ENCODE peak calls at places on chromosomes 13 and 19, in ten cellular contexts. T, C, U, R, S, Y, F, N, E and M are unnamed samples.

GRCh38 chr19:1206733-1207301 is 1.2 kb downstream of the STK11 start:
- DNase-seq in T (no peak), C (no peak), U (no peak), R (no peak), S (no peak), Y (peak; percentile 63), F (peak; percentile 67), N (peak; percentile 47), E (no peak), M (no peak)

GRCh38 chr19:8724276-8724675 is 2.8 kb downstream of the OR2Z1 start:
- DNase-seq in T (no peak), C (no peak), U (no peak), R (no peak), S (no peak), Y (no peak), F (no peak), N (no peak), E (no peak), M (no peak)

GRCh38 chr19:16026131-16026530 is 50.2 kb upstream of the TPM4 start:
- DNase-seq in T (no peak), C (no peak), U (no peak), R (no peak), S (no peak), Y (no peak), F (no peak), N (no peak), E (no peak), M (no peak)

GRCh38 chr19:3227054-3227626 is 2.7 kb downstream of the CELF5 start:
- DNase-seq in T (no peak), C (no peak), U (no peak), R (no peak), S (no peak), Y (no peak), F (no peak), N (no peak), E (no peak), M (no peak)

GRCh38 chr19:3220576-3220975 is 3.9 kb upstream of the CELF5 start:
- DNase-seq in T (no peak), C (no peak), U (no peak), R (no peak), S (no peak), Y (no peak), F (no peak), N (no peak), E (no peak), M (no peak)

GRCh38 chr19:860481-861098 is 1.1 kb downstream of the CFD start:
- DNase-seq in T (no peak), C (no peak), U (no peak), R (peak; percentile 42), S (peak; percentile 95), Y (no peak), F (peak; percentile 51), N (peak; percentile 49), E (peak; percentile 75), M (peak; percentile 62)

GRCh38 chr13:33379597-33379996 is 94.0 kb upstream of the STARD13 start:
- DNase-seq in T (no peak), C (no peak), U (no peak), R (no peak), S (no peak), Y (no peak), F (no peak), N (peak; percentile 53), E (no peak), M (no peak)

GRCh38 chr13:46799139-46799538 is 2.2 kb upstream of the ESD start:
- DNase-seq in T (no peak), C (no peak), U (no peak), R (no peak), S (no peak), Y (no peak), F (no peak), N (no peak), E (no peak), M (no peak)

GRCh38 chr19:55136399-55137102 is 12.5 kb downstream of the TNNT1 start:
- DNase-seq in T (no peak), C (no peak), U (no peak), R (no peak), S (no peak), Y (no peak), F (no peak), N (no peak), E (no peak), M (no peak)

GRCh38 chr19:1000095-1000494 is at the start of gene GRIN3B:
- DNase-seq in T (no peak), C (no peak), U (peak; percentile 44), R (peak; percentile 47), S (no peak), Y (no peak), F (peak; percentile 33), N (peak; percentile 61), E (peak; percentile 40), M (peak; percentile 82)

GRCh38 chr19:18253716-18254115 is 20.5 kb downstream of the IQCN start:
- DNase-seq in T (no peak), C (no peak), U (no peak), R (no peak), S (no peak), Y (no peak), F (peak; percentile 20), N (no peak), E (no peak), M (no peak)

GRCh38 chr13:84959818-84960217 is 839.4 kb downstream of the SLITRK6 start:
- DNase-seq in T (no peak), C (no peak), U (no peak), R (no peak), S (no peak), Y (no peak), F (no peak), N (no peak), E (no peak), M (no peak)

GRCh38 chr13:110306960-110307696 is at the start of the genes COL4A1 and COL4A2:
- DNase-seq in T (no peak), C (no peak), U (no peak), R (no peak), S (peak; percentile 92), Y (no peak), F (no peak), N (peak; percentile 86), E (peak; percentile 77), M (peak; percentile 62)

GRCh38 chr19:18416778-18417249 is 2.4 kb upstream of the SSBP4 start:
- DNase-seq in T (peak; percentile 78), C (no peak), U (no peak), R (peak; percentile 70), S (peak; percentile 98), Y (peak; percentile 44), F (peak; percentile 91), N (peak; percentile 91), E (peak; percentile 78), M (peak; percentile 96)

GRCh38 chr19:19661675-19662251 is 1.7 kb downstream of the ATP13A1 start:
- DNase-seq in T (no peak), C (no peak), U (no peak), R (peak; percentile 35), S (no peak), Y (peak; percentile 7), F (peak; percentile 52), N (no peak), E (no peak), M (no peak)

GRCh38 chr19:10295305-10295846 is 5.6 kb downstream of the ICAM5 start:
- DNase-seq in T (no peak), C (no peak), U (no peak), R (peak; percentile 71), S (no peak), Y (no peak), F (no peak), N (peak; percentile 56), E (no peak), M (peak; percentile 39)